ENCODE peak calls at places on chromosomes 2 and 18, in eight cellular contexts. One of them, this sample, is unnamed.

GRCh38 chr2:46335404-46335965 is 38.3 kb downstream of the EPAS1 start:
- DNase-seq in spleen: no peak
- DNase-seq in adrenal gland: no peak
- DNase-seq in ovary: peak; percentile 71
- DNase-seq in left ventricle myocardium inferior: peak; percentile 38
- DNase-seq in mammary epithelial cell: peak; percentile 35
- DNase-seq in H9: peak; percentile 61
- DNase-seq in psoas muscle: peak; percentile 34
- DNase-seq in this sample: peak; percentile 61

GRCh38 chr2:12734914-12735654 is 18.3 kb downstream of the TRIB2 start:
- DNase-seq in ovary: peak; percentile 74
- DNase-seq in psoas muscle: no peak
- DNase-seq in H9: no peak
- DNase-seq in left ventricle myocardium inferior: peak; percentile 45
- DNase-seq in adrenal gland: peak; percentile 62
- DNase-seq in mammary epithelial cell: no peak
- DNase-seq in spleen: no peak
- DNase-seq in this sample: no peak

GRCh38 chr2:46915811-46916630 is 415 bp upstream of the MCFD2 start:
- DNase-seq in mammary epithelial cell: peak; percentile 87
- DNase-seq in spleen: peak; percentile 95
- DNase-seq in ovary: peak; percentile 94
- DNase-seq in left ventricle myocardium inferior: peak; percentile 92
- DNase-seq in psoas muscle: peak; percentile 97
- DNase-seq in H9: peak; percentile 86
- DNase-seq in adrenal gland: peak; percentile 98
- DNase-seq in this sample: peak; percentile 94

GRCh38 chr2:2796207-2796606 is 465.1 kb upstream of the MYT1L start:
- DNase-seq in mammary epithelial cell: no peak
- DNase-seq in ovary: no peak
- DNase-seq in left ventricle myocardium inferior: no peak
- DNase-seq in H9: peak; percentile 12
- DNase-seq in adrenal gland: no peak
- DNase-seq in spleen: no peak
- DNase-seq in psoas muscle: no peak
- DNase-seq in this sample: no peak

GRCh38 chr18:57715073-57715472 is 88.0 kb downstream of the ATP8B1 start:
- DNase-seq in adrenal gland: no peak
- DNase-seq in H9: no peak
- DNase-seq in spleen: no peak
- DNase-seq in ovary: no peak
- DNase-seq in psoas muscle: no peak
- DNase-seq in left ventricle myocardium inferior: no peak
- DNase-seq in mammary epithelial cell: no peak
- DNase-seq in this sample: no peak

GRCh38 chr2:34096552-34097171 is 497.6 kb upstream of the FAM98A start:
- DNase-seq in ovary: no peak
- DNase-seq in left ventricle myocardium inferior: no peak
- DNase-seq in H9: peak; percentile 36
- DNase-seq in adrenal gland: no peak
- DNase-seq in spleen: no peak
- DNase-seq in mammary epithelial cell: peak; percentile 47
- DNase-seq in psoas muscle: no peak
- DNase-seq in this sample: no peak

GRCh38 chr2:146634256-146635068 is 1210.4 kb upstream of the ACVR2A start:
- DNase-seq in spleen: no peak
- DNase-seq in H9: no peak
- DNase-seq in mammary epithelial cell: peak; percentile 96
- DNase-seq in psoas muscle: no peak
- DNase-seq in ovary: no peak
- DNase-seq in left ventricle myocardium inferior: no peak
- DNase-seq in adrenal gland: no peak
- DNase-seq in this sample: no peak

GRCh38 chr2:28320371-28320770 is 72.3 kb upstream of the FOSL2 start:
- DNase-seq in psoas muscle: no peak
- DNase-seq in mammary epithelial cell: no peak
- DNase-seq in ovary: no peak
- DNase-seq in H9: no peak
- DNase-seq in left ventricle myocardium inferior: no peak
- DNase-seq in adrenal gland: no peak
- DNase-seq in spleen: no peak
- DNase-seq in this sample: no peak

GRCh38 chr18:73549236-73549635 is 598.4 kb downstream of the FBXO15 start:
- DNase-seq in spleen: no peak
- DNase-seq in psoas muscle: no peak
- DNase-seq in ovary: no peak
- DNase-seq in left ventricle myocardium inferior: no peak
- DNase-seq in mammary epithelial cell: no peak
- DNase-seq in H9: no peak
- DNase-seq in adrenal gland: no peak
- DNase-seq in this sample: no peak

GRCh38 chr18:21991081-21991534 is 178.3 kb upstream of the GATA6 start:
- DNase-seq in left ventricle myocardium inferior: no peak
- DNase-seq in psoas muscle: no peak
- DNase-seq in adrenal gland: no peak
- DNase-seq in spleen: no peak
- DNase-seq in H9: peak; percentile 47
- DNase-seq in ovary: no peak
- DNase-seq in mammary epithelial cell: no peak
- DNase-seq in this sample: no peak

GRCh38 chr2:8086796-8087479 is 594.9 kb upstream of the ID2 start:
- DNase-seq in left ventricle myocardium inferior: no peak
- DNase-seq in mammary epithelial cell: peak; percentile 97
- DNase-seq in psoas muscle: no peak
- DNase-seq in H9: no peak
- DNase-seq in spleen: no peak
- DNase-seq in ovary: no peak
- DNase-seq in adrenal gland: no peak
- DNase-seq in this sample: no peak

GRCh38 chr2:200486529-200486928 is 23.3 kb downstream of the KCTD18 start:
- DNase-seq in ovary: no peak
- DNase-seq in left ventricle myocardium inferior: no peak
- DNase-seq in H9: no peak
- DNase-seq in psoas muscle: no peak
- DNase-seq in spleen: no peak
- DNase-seq in mammary epithelial cell: no peak
- DNase-seq in adrenal gland: no peak
- DNase-seq in this sample: no peak

GRCh38 chr2:8636691-8637636 is 44.9 kb upstream of the ID2 start:
- DNase-seq in psoas muscle: no peak
- DNase-seq in mammary epithelial cell: no peak
- DNase-seq in H9: no peak
- DNase-seq in spleen: peak; percentile 63
- DNase-seq in adrenal gland: no peak
- DNase-seq in left ventricle myocardium inferior: no peak
- DNase-seq in ovary: peak; percentile 62
- DNase-seq in this sample: peak; percentile 31

GRCh38 chr2:240647503-240648154 is 22.3 kb downstream of the GPR35 start:
- DNase-seq in mammary epithelial cell: no peak
- DNase-seq in H9: peak; percentile 9
- DNase-seq in spleen: no peak
- DNase-seq in left ventricle myocardium inferior: no peak
- DNase-seq in ovary: no peak
- DNase-seq in adrenal gland: no peak
- DNase-seq in psoas muscle: no peak
- DNase-seq in this sample: no peak

GRCh38 chr2:224417361-224417729 is 15.4 kb upstream of the FAM124B start:
- DNase-seq in H9: no peak
- DNase-seq in left ventricle myocardium inferior: no peak
- DNase-seq in psoas muscle: no peak
- DNase-seq in mammary epithelial cell: no peak
- DNase-seq in ovary: no peak
- DNase-seq in adrenal gland: no peak
- DNase-seq in spleen: no peak
- DNase-seq in this sample: no peak

DNA sequence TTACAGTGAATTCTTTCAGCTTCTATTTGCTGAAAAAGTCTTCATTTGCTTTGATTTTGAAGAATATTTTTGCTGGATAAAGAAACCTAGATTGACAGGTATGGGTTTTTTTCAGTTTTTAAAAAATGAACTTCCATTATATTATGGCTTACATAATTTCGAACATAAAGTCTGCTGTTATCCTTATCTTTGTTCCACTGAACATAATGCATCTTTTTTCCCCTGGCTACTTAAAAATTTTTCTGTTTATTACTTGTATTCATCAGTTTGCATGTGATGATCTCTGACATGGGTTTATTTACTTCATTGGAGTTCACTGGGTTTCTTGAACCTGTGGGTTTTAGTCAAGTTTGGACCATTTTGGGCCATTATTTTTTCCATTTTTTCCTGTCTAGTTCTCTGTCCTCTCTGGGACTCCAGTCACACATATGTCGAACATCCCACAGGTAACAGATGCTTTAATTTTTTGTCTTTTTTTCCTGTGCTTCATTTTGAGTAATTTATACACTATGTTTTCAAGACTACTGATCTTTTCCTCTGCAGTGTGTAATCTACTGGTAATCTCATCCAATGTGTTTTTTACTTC is 33.1 kb downstream of the SEC11C start:
- DNase-seq in psoas muscle: no peak
- DNase-seq in adrenal gland: no peak
- DNase-seq in mammary epithelial cell: no peak
- DNase-seq in left ventricle myocardium inferior: no peak
- DNase-seq in spleen: no peak
- DNase-seq in H9: no peak
- DNase-seq in ovary: no peak
- DNase-seq in this sample: no peak
- H3K9me3 ChIP-seq in psoas muscle: peaks cover 15% of the 10 kb centered on the region
- H3K9me3 ChIP-seq in adrenal gland: peaks cover 11% of the 10 kb centered on the region
- H3K9me3 ChIP-seq in mammary epithelial cell: peaks cover 8% of the 10 kb centered on the region
- H3K9me3 ChIP-seq in left ventricle myocardium inferior: peaks cover 48% of the 10 kb centered on the region
- H3K9me3 ChIP-seq in spleen: peaks cover 37% of the 10 kb centered on the region
- H3K9me3 ChIP-seq in H9: no peaks in the 10 kb centered on the region
- H3K9me3 ChIP-seq in ovary: no peaks in the 10 kb centered on the region
- H3K9me3 ChIP-seq in this sample: peaks cover 18% of the 10 kb centered on the region

GRCh38 chr18:44195394-44196140 is 485.1 kb upstream of the SETBP1 start:
- DNase-seq in mammary epithelial cell: peak; percentile 43
- DNase-seq in spleen: no peak
- DNase-seq in ovary: no peak
- DNase-seq in left ventricle myocardium inferior: no peak
- DNase-seq in adrenal gland: no peak
- DNase-seq in psoas muscle: no peak
- DNase-seq in H9: no peak
- DNase-seq in this sample: no peak

GRCh38 chr18:44198296-44199284 is 482.1 kb upstream of the SETBP1 start:
- DNase-seq in ovary: no peak
- DNase-seq in adrenal gland: no peak
- DNase-seq in left ventricle myocardium inferior: no peak
- DNase-seq in psoas muscle: no peak
- DNase-seq in spleen: no peak
- DNase-seq in H9: no peak
- DNase-seq in mammary epithelial cell: peak; percentile 29
- DNase-seq in this sample: no peak

DNA sequence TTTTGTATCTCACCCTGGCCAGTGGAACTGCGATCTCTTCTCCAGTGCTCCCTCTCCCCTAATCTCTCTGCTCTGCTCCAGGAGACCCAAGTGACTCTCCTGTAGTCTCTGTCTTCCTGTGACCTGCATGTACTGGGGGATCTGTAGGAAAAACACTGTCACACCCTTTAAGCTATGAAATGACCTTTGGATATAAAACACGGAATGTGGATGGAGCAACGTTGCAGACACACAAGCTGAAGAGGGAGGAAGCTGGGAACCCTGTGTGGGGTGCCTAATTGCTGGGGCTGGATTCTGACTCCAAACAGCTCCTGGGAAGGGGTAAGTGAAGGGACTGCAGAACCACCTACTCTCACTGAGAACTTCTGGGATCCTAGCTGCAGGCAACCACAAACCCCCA is 482.9 kb upstream of the SETBP1 start:
- DNase-seq in psoas muscle: no peak
- DNase-seq in ovary: no peak
- DNase-seq in spleen: no peak
- DNase-seq in H9: no peak
- DNase-seq in adrenal gland: no peak
- DNase-seq in left ventricle myocardium inferior: no peak
- DNase-seq in mammary epithelial cell: no peak
- DNase-seq in this sample: no peak
- H3K9me3 ChIP-seq in psoas muscle: no peaks in the 10 kb centered on the region
- H3K9me3 ChIP-seq in ovary: no peaks in the 10 kb centered on the region
- H3K9me3 ChIP-seq in spleen: no peaks in the 10 kb centered on the region
- H3K9me3 ChIP-seq in H9: no peaks in the 10 kb centered on the region
- H3K9me3 ChIP-seq in adrenal gland: no peaks in the 10 kb centered on the region
- H3K9me3 ChIP-seq in left ventricle myocardium inferior: no peaks in the 10 kb centered on the region
- H3K9me3 ChIP-seq in mammary epithelial cell: no peaks in the 10 kb centered on the region
- H3K9me3 ChIP-seq in this sample: no peaks in the 10 kb centered on the region

DNA sequence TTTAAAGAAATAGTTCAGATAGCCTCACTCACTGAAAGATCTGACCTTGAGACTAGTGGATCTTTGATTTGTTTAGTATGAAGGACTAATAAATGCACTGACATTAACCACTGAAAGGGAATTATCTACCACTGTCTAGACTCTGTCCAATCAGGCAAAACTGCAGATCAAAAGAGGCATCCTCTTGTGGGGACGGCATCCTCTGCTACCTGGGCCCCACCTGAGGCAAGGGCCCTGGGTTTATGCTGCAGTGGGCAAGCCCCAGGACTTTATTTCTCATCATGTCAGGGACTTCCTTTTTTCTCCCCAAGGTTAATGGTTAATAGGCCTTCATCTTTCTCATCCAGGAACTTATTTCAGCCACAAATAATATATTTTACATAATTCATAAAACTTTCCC is 32.2 kb downstream of the STAT1 start:
- DNase-seq in adrenal gland: no peak
- DNase-seq in left ventricle myocardium inferior: no peak
- DNase-seq in ovary: no peak
- DNase-seq in spleen: no peak
- DNase-seq in mammary epithelial cell: no peak
- DNase-seq in H9: no peak
- DNase-seq in psoas muscle: no peak
- DNase-seq in this sample: no peak
- H3K9me3 ChIP-seq in adrenal gland: no peaks in the 10 kb centered on the region
- H3K9me3 ChIP-seq in left ventricle myocardium inferior: no peaks in the 10 kb centered on the region
- H3K9me3 ChIP-seq in ovary: no peaks in the 10 kb centered on the region
- H3K9me3 ChIP-seq in spleen: no peaks in the 10 kb centered on the region
- H3K9me3 ChIP-seq in mammary epithelial cell: no peaks in the 10 kb centered on the region
- H3K9me3 ChIP-seq in H9: no peaks in the 10 kb centered on the region
- H3K9me3 ChIP-seq in psoas muscle: no peaks in the 10 kb centered on the region
- H3K9me3 ChIP-seq in this sample: no peaks in the 10 kb centered on the region

GRCh38 chr2:228801451-228801850 is 469.6 kb downstream of the PID1 start:
- DNase-seq in ovary: no peak
- DNase-seq in H9: no peak
- DNase-seq in spleen: no peak
- DNase-seq in left ventricle myocardium inferior: no peak
- DNase-seq in adrenal gland: no peak
- DNase-seq in mammary epithelial cell: no peak
- DNase-seq in psoas muscle: no peak
- DNase-seq in this sample: no peak

DNA sequence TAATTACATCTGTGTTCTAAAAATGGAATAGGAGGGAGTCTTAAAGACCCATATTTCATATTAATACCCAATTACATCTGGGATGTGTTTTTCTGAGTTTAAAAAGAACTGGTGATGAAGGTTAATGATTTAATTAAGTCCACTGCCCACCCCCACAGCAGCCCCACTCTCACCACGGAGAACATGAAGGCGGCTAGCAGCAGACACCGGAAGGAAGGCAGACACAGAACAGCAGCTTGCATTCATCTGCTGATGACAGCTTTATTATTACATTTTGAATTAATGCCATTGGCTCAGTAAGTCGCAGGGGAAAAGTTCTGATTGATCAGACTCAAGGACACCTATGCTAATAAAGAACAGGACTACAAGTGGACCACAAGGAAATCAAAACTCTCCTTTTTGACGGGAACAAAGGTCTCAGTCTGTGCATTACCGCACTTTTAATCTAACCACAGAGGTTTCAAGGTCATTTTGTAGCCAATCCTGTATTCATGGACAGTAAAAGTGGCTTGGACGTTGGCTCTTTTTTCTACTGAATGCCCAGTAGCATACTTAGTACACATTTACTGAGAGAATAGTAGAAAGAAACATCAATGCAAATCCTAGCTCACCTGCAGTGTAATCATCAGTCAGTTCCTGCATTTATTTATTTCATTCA is 472.0 kb downstream of the PID1 start:
- DNase-seq in adrenal gland: no peak
- DNase-seq in psoas muscle: no peak
- DNase-seq in left ventricle myocardium inferior: no peak
- DNase-seq in spleen: no peak
- DNase-seq in H9: no peak
- DNase-seq in ovary: no peak
- DNase-seq in mammary epithelial cell: no peak
- DNase-seq in this sample: no peak
- H3K9me3 ChIP-seq in adrenal gland: no peaks in the 10 kb centered on the region
- H3K9me3 ChIP-seq in psoas muscle: no peaks in the 10 kb centered on the region
- H3K9me3 ChIP-seq in left ventricle myocardium inferior: no peaks in the 10 kb centered on the region
- H3K9me3 ChIP-seq in spleen: no peaks in the 10 kb centered on the region
- H3K9me3 ChIP-seq in H9: no peaks in the 10 kb centered on the region
- H3K9me3 ChIP-seq in ovary: no peaks in the 10 kb centered on the region
- H3K9me3 ChIP-seq in mammary epithelial cell: no peaks in the 10 kb centered on the region
- H3K9me3 ChIP-seq in this sample: no peaks in the 10 kb centered on the region

This sample was measured in lower lobe of right lung.